ENCODE peak calls at places on chromosomes 6 and 20, in nine cellular contexts. A is renal cortical epithelial cell; R is IMR-90; N is HFF-Myc; K is amniotic stem cell; X is mesendoderm; V is mesothelial cell of epicardium; E is activated CD8-positive, alpha-beta memory T cell treated with anti-CD3 and anti-CD28 coated beads for 4 hours; C is ELF-1. M is an unnamed sample.

GRCh38 chr6:157609117-157609516 is 213.9 kb upstream of the SNX9 start:
- DNase-seq in A (no peak), R (no peak), N (no peak), K (no peak), X (no peak), V (no peak), E (no peak), C (no peak), M (no peak)

GRCh38 chr6:28081486-28081751 is 1.1 kb downstream of the ZNF165 start:
- DNase-seq in A (no peak), R (no peak), N (no peak), K (no peak), X (no peak), V (no peak), E (peak), C (no peak), M (no peak)

GRCh38 chr6:158285321-158285960 is 26.8 kb upstream of the TULP4 start:
- DNase-seq in A (no peak), R (peak), N (no peak), K (no peak), X (no peak), V (no peak), E (no peak), C (no peak), M (no peak)

GRCh38 chr20:63739129-63740069 is at the start of gene SLC2A4RG:
- DNase-seq in A (peak), R (peak), N (no peak), K (peak), X (peak), V (peak), E (no peak), C (no peak), M (no peak)

GRCh38 chr20:17662333-17663039 is 19.6 kb downstream of the RRBP1 start:
- DNase-seq in A (peak), R (peak), N (no peak), K (no peak), X (peak), V (no peak), E (no peak), C (no peak), M (no peak)

GRCh38 chr6:41591859-41592502 is 45.8 kb downstream of the FOXP4 start:
- DNase-seq in A (peak), R (peak), N (no peak), K (peak), X (peak), V (peak), E (peak), C (peak), M (no peak)

GRCh38 chr20:2204021-2204420 is 91.8 kb upstream of the TGM3 start:
- DNase-seq in A (no peak), R (no peak), N (no peak), K (no peak), X (no peak), V (no peak), E (no peak), C (no peak), M (no peak)

GRCh38 chr6:4687656-4687988 is 88.6 kb upstream of the CDYL start:
- DNase-seq in A (no peak), R (no peak), N (no peak), K (no peak), X (no peak), V (no peak), E (no peak), C (no peak), M (no peak)

GRCh38 chr6:123091896-123092271 is 95.8 kb downstream of the CLVS2 start:
- DNase-seq in A (no peak), R (no peak), N (no peak), K (no peak), X (no peak), V (no peak), E (no peak), C (no peak), M (no peak)

GRCh38 chr6:56911847-56912246 is 43.1 kb upstream of the BEND6 start:
- DNase-seq in A (peak), R (peak), N (peak), K (peak), X (peak), V (no peak), E (no peak), C (peak), M (no peak)

GRCh38 chr20:25361287-25361683 is 29.4 kb downstream of the ABHD12 start:
- DNase-seq in A (peak), R (peak), N (no peak), K (no peak), X (peak), V (no peak), E (no peak), C (no peak), M (no peak)

GRCh38 chr20:53876470-53876869 is 193.9 kb downstream of the BCAS1 start:
- DNase-seq in A (no peak), R (no peak), N (no peak), K (no peak), X (no peak), V (no peak), E (no peak), C (no peak), M (no peak)

GRCh38 chr20:31962741-31963140 is 5.2 kb upstream of the XKR7 start:
- DNase-seq in A (no peak), R (no peak), N (no peak), K (no peak), X (no peak), V (no peak), E (no peak), C (no peak), M (no peak)

GRCh38 chr20:16621435-16622141 is 48.3 kb upstream of the KIF16B start:
- DNase-seq in A (no peak), R (no peak), N (no peak), K (no peak), X (peak), V (no peak), E (no peak), C (peak), M (no peak)

GRCh38 chr6:34587851-34588250 is 31.7 kb upstream of the SPDEF start:
- DNase-seq in A (no peak), R (no peak), N (no peak), K (no peak), X (no peak), V (no peak), E (no peak), C (no peak), M (no peak)

GRCh38 chr6:95685817-95686216 is 108.5 kb downstream of the MANEA start:
- DNase-seq in A (no peak), R (no peak), N (no peak), K (no peak), X (peak), V (no peak), E (no peak), C (peak), M (no peak)

GRCh38 chr6:120869397-120869796 is 464.9 kb downstream of the TBC1D32 start:
- DNase-seq in A (peak), R (no peak), N (no peak), K (no peak), X (peak), V (peak), E (no peak), C (no peak), M (no peak)

GRCh38 chr20:46767127-46767761 is 57.8 kb downstream of the SLC2A10 start:
- DNase-seq in A (peak), R (peak), N (peak), K (peak), X (peak), V (no peak), E (no peak), C (peak), M (no peak)

GRCh38 chr20:35166242-35166830 is 5.5 kb upstream of the PROCR start:
- DNase-seq in A (no peak), R (no peak), N (no peak), K (no peak), X (no peak), V (peak), E (no peak), C (peak), M (peak)

M was measured in pulmonary artery endothelial cell.